ENCODE peak calls at places on chromosomes 5 and 9, in seven cellular contexts. F, H, E, O, S, P and G are unnamed samples.

GRCh38 chr5:126920291-126920690 is 110.1 kb downstream of the MARCHF3 start:
- DNase-seq in F (no peak), H (no peak), E (no peak), O (no peak), S (no peak), P (no peak), G (no peak)

GRCh38 chr9:93122721-93123221 is 11.3 kb downstream of the NINJ1 start:
- DNase-seq in F (no peak), H (no peak), E (no peak), O (no peak), S (no peak), P (no peak), G (no peak)

GRCh38 chr5:15554542-15554941 is 54.6 kb downstream of the FBXL7 start:
- DNase-seq in F (no peak), H (no peak), E (no peak), O (no peak), S (no peak), P (no peak), G (no peak)

GRCh38 chr5:140107312-140108092 is 6.4 kb upstream of the PURA start:
- DNase-seq in F (peak), H (peak), E (peak), O (peak), S (peak), P (peak), G (peak)

GRCh38 chr9:14066032-14066431 is 247.9 kb downstream of the NFIB start:
- DNase-seq in F (no peak), H (no peak), E (no peak), O (no peak), S (no peak), P (no peak), G (no peak)

GRCh38 chr5:179276838-179277395 is 68.3 kb downstream of the ADAMTS2 start:
- DNase-seq in F (no peak), H (no peak), E (no peak), O (peak), S (no peak), P (peak), G (no peak)

GRCh38 chr5:169637085-169637855 is at the start of gene DOCK2:
- DNase-seq in F (peak), H (no peak), E (no peak), O (peak), S (no peak), P (no peak), G (no peak)

GRCh38 chr9:135050072-135050990 is 37.1 kb upstream of the OLFM1 start:
- DNase-seq in F (no peak), H (no peak), E (no peak), O (no peak), S (peak), P (no peak), G (no peak)

GRCh38 chr5:57429513-57430120 is 53.0 kb downstream of the ACTBL2 start:
- DNase-seq in F (no peak), H (no peak), E (no peak), O (no peak), S (no peak), P (no peak), G (no peak)

GRCh38 chr9:77997611-77998349 is 33.8 kb downstream of the GNAQ start:
- DNase-seq in F (no peak), H (no peak), E (no peak), O (no peak), S (no peak), P (peak), G (no peak)

GRCh38 chr5:59829389-59829788 is 64.1 kb downstream of the PDE4D start:
- DNase-seq in F (no peak), H (no peak), E (no peak), O (no peak), S (no peak), P (no peak), G (no peak)

GRCh38 chr5:148848378-148849031 is 22.1 kb downstream of the ADRB2 start:
- DNase-seq in F (no peak), H (no peak), E (no peak), O (no peak), S (no peak), P (no peak), G (no peak)

GRCh38 chr9:136567651-136568287 is 21.9 kb upstream of the NOTCH1 start:
- DNase-seq in F (peak), H (peak), E (peak), O (no peak), S (no peak), P (no peak), G (peak)

GRCh38 chr5:73818357-73818756 is 192.4 kb downstream of the ARHGEF28 start:
- DNase-seq in F (no peak), H (no peak), E (no peak), O (no peak), S (no peak), P (no peak), G (no peak)

GRCh38 chr9:99445377-99445891 is 223.4 kb downstream of the SEC61B start:
- DNase-seq in F (no peak), H (no peak), E (no peak), O (no peak), S (no peak), P (no peak), G (no peak)

GRCh38 chr5:173671121-173671949 is 54.9 kb upstream of the BOD1 start:
- DNase-seq in F (no peak), H (peak), E (no peak), O (no peak), S (no peak), P (no peak), G (no peak)

GRCh38 chr5:82922086-82922734 is 155.0 kb downstream of the TMEM167A start:
- DNase-seq in F (no peak), H (no peak), E (no peak), O (no peak), S (no peak), P (no peak), G (no peak)

GRCh38 chr9:70065572-70065971 is 21.9 kb downstream of the MAMDC2 start:
- DNase-seq in F (no peak), H (no peak), E (no peak), O (no peak), S (no peak), P (no peak), G (no peak)

GRCh38 chr9:136656795-136657611 is 5.7 kb upstream of the EGFL7 start:
- DNase-seq in F (peak), H (no peak), E (no peak), O (no peak), S (no peak), P (no peak), G (no peak)

GRCh38 chr9:126150411-126151030 is 176.1 kb upstream of the MVB12B start:
- DNase-seq in F (peak), H (peak), E (no peak), O (no peak), S (no peak), P (peak), G (no peak)

GRCh38 chr9:130327781-130328348 is 62.3 kb downstream of the HMCN2 start:
- DNase-seq in F (no peak), H (no peak), E (no peak), O (no peak), S (no peak), P (peak), G (no peak)

GRCh38 chr5:56405116-56405515 is 172.0 kb upstream of the ANKRD55 start:
- DNase-seq in F (no peak), H (no peak), E (no peak), O (no peak), S (no peak), P (no peak), G (no peak)

GRCh38 chr5:113246371-113246870 is 188.4 kb downstream of the TSSK1B start:
- DNase-seq in F (no peak), H (no peak), E (no peak), O (no peak), S (no peak), P (no peak), G (no peak)

GRCh38 chr9:27261517-27262211 is 35.3 kb downstream of the EQTN start:
- DNase-seq in F (no peak), H (peak), E (no peak), O (no peak), S (no peak), P (no peak), G (no peak)

GRCh38 chr5:23648656-23649055 is 141.2 kb downstream of the PRDM9 start:
- DNase-seq in F (no peak), H (no peak), E (no peak), O (no peak), S (no peak), P (no peak), G (no peak)

GRCh38 chr5:16687898-16688297 is 71.1 kb upstream of the RETREG1 start:
- DNase-seq in F (no peak), H (no peak), E (no peak), O (no peak), S (no peak), P (no peak), G (no peak)

GRCh38 chr5:159897786-159898393 is 18.4 kb upstream of the ADRA1B start:
- DNase-seq in F (no peak), H (no peak), E (no peak), O (no peak), S (no peak), P (no peak), G (no peak)

GRCh38 chr9:133248722-133249295 is 26.2 kb downstream of the ABO start:
- DNase-seq in F (no peak), H (no peak), E (no peak), O (no peak), S (no peak), P (no peak), G (no peak)

GRCh38 chr5:175566697-175567096 is 88.3 kb downstream of the SFXN1 start:
- DNase-seq in F (no peak), H (no peak), E (no peak), O (no peak), S (no peak), P (no peak), G (no peak)

GRCh38 chr5:11234501-11234911 is 473.5 kb upstream of the DAP start:
- DNase-seq in F (no peak), H (no peak), E (no peak), O (no peak), S (no peak), P (no peak), G (no peak)

GRCh38 chr5:36040651-36041536 is 25.8 kb downstream of the UGT3A2 start:
- DNase-seq in F (no peak), H (peak), E (no peak), O (no peak), S (no peak), P (no peak), G (peak)

GRCh38 chr5:45695011-45695667 is 1.0 kb downstream of the HCN1 start:
- DNase-seq in F (peak), H (no peak), E (no peak), O (no peak), S (no peak), P (peak), G (no peak)

GRCh38 chr9:107214915-107215314 is 68.2 kb upstream of the RAD23B start:
- DNase-seq in F (no peak), H (no peak), E (no peak), O (no peak), S (no peak), P (no peak), G (no peak)
- TF ChIP-seq JUND in F (no peak), H (no peak), E (no peak), O (no peak), S (no peak), P (peak), G (no peak)

DNA sequence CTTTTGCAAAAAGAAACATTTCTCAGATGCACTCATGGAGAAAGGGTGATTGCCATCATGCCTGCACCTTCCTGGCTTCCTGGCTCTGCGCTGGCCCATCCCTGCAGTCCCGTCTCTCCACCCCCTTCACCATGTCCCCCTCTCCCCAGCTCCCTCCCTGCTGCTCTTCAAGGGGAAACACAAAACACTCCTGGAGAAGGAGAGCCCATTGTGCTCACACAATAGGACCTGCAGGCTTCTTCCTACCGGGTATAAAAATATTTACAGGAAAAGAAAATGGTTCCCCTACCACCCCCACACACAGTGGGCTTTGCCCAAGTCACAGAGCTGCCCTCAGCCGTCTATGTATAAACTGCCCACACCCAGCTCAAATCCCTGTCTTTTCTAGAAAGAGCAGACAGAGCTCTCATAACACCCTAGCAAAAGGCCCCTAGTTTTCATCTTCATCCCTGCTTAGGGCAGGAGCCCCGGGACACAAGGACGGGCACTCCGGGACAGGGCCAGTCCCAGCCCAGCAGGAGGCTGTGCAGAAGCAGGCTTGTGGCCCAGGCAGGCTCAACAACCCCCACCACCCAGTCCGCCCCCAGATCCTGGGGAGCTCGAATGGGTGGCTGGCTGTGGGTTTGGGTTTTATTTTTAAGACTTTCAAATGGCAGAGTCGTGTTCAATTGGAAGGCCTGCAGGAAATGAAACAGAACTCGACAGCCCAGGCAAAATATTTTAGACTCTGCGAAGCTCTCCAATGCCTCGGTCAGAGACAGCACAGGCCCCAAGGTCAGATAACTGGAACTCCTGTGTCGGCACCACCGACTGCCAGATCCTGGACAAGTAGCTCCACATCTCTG is 77.3 kb downstream of the LRSAM1 start:
- DNase-seq in F (no peak), H (no peak), E (no peak), O (no peak), S (no peak), P (no peak), G (no peak)
- TF ChIP-seq JUND in F (no peak), H (no peak), E (no peak), O (no peak), S (no peak), P (no peak), G (no peak)

DNA sequence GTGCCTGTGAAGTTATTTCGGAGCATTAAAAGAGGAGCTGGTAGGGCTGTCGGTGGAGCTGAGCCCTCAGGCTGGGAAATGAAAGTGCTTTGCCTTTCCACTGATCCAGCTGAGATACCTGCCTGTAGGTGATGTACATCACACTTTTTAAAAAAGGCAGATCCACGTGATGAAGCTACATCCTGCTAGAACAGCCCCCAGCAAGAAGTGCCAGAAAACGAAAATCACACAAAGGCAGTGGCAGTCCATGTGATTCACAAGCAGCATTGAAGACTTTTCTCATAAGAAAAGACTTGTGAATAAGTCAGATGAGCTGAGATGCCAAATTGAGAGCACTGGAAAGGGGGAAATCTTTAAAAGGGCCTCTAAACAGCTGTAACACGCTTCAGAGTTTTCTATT is 765.1 kb downstream of the PTPRD start:
- DNase-seq in F (no peak), H (no peak), E (no peak), O (no peak), S (no peak), P (no peak), G (no peak)
- TF ChIP-seq JUND in F (no peak), H (no peak), E (no peak), O (no peak), S (no peak), P (no peak), G (no peak)

DNA sequence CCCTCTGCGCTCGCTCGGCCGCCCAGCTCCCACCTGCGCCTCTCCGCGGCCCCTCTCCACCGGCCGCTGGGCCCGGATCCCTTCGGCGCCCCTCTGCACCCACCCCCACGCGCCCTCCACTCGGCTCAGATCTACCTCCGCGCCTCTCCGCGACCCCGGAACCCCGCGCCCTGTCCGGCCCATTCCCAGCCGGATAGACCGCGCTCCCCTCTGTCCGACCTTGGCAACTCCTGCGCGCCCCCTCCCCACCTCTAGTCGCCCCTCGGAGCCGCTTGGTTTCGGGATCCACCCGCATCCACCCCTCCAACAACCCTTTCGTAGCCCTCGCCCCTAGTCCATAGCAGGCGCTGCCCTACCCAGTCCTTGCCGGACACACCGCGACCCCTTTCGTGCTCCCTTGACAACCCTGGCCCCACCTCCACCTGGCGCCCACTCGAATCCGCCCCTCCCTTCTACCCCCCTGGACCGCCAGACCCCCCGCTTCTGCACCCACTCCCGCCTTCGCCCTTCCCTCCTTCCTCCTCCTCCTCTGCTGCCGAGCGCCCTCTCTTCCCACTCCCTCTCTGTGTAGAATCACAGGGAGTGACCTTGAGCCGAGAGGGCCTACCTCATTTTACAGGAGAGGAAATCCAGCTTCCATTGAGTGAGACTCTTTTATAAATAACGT is 496 bp upstream of the AK3 start:
- DNase-seq in F (peak), H (peak), E (no peak), O (peak), S (no peak), P (no peak), G (peak)
- TF ChIP-seq JUND in F (no peak), H (no peak), E (no peak), O (no peak), S (no peak), P (no peak), G (no peak)